ENCODE peak calls at places on chromosomes 4 and X, in eight cellular contexts. R is heart left ventricle, B is AG10803, E is kidney, N is mucosa of descending colon, U is fibroblast of villous mesenchyme, M is fibroblast of the aortic adventitia, F is K562. L is an unnamed sample.

GRCh38 chr4:64306255-64306565 is 103.0 kb downstream of the TECRL start:
- DNase-seq in E (no peak), B (no peak), R (no peak), F (no peak), N (no peak), M (no peak), U (no peak), L (no peak)

GRCh38 chrX:74420194-74421035 is 878 bp upstream of the SLC16A2 start:
- DNase-seq in U (peak; percentile 37), M (peak; percentile 78), F (no peak), B (peak; percentile 76), E (peak; percentile 90), R (peak; percentile 74), N (peak; percentile 64), L (peak; percentile 59)

GRCh38 chrX:54695231-54695630 is 102.8 kb downstream of the ITIH6 start:
- DNase-seq in B (no peak), N (no peak), E (no peak), M (peak; percentile 45), R (no peak), F (no peak), U (peak; percentile 12), L (peak; percentile 23)

GRCh38 chrX:64925480-64925879 is 50.8 kb downstream of the ZC4H2 start:
- DNase-seq in U (no peak), B (no peak), N (no peak), E (no peak), F (no peak), R (no peak), M (no peak), L (no peak)

GRCh38 chr4:99818661-99819060 is 2.0 kb downstream of the DAPP1 start:
- DNase-seq in R (no peak), N (no peak), M (no peak), B (no peak), U (no peak), E (no peak), F (no peak), L (no peak)

GRCh38 chr4:1988327-1988724 is 20.4 kb downstream of the NELFA start:
- DNase-seq in N (no peak), U (no peak), B (no peak), F (no peak), M (no peak), E (no peak), R (no peak), L (no peak)

GRCh38 chr4:73589261-73589847 is 30.9 kb downstream of the RASSF6 start:
- DNase-seq in M (peak; percentile 92), B (peak; percentile 81), E (no peak), N (no peak), F (no peak), R (no peak), U (peak; percentile 67), L (peak; percentile 92)

GRCh38 chr4:32569844-32570243 is 1849.7 kb downstream of the PCDH7 start:
- DNase-seq in F (no peak), B (no peak), E (no peak), R (no peak), U (no peak), N (no peak), M (no peak), L (no peak)

GRCh38 chr4:13641084-13641483 is 13.6 kb upstream of the BOD1L1 start:
- DNase-seq in F (no peak), E (no peak), N (no peak), U (no peak), M (no peak), R (no peak), B (no peak), L (no peak)

GRCh38 chrX:47634871-47635575 is 5.3 kb upstream of the CFP start:
- DNase-seq in B (no peak), E (no peak), M (no peak), N (no peak), F (no peak), U (no peak), R (no peak), L (no peak)

GRCh38 chr4:127832585-127832984 is 48.1 kb upstream of the PLK4 start:
- DNase-seq in N (no peak), B (no peak), E (no peak), U (no peak), M (no peak), R (no peak), F (no peak), L (no peak)

GRCh38 chr4:6239968-6240367 is 29.7 kb upstream of the WFS1 start:
- DNase-seq in U (no peak), R (no peak), B (no peak), M (no peak), F (no peak), N (no peak), E (peak; percentile 27), L (no peak)

GRCh38 chrX:23369037-23369436 is 34.4 kb downstream of the PTCHD1 start:
- DNase-seq in B (no peak), M (no peak), E (no peak), N (no peak), F (no peak), U (no peak), R (no peak), L (no peak)

GRCh38 chr4:7266525-7267292 is 74.4 kb downstream of the SORCS2 start:
- DNase-seq in N (no peak), B (peak; percentile 91), R (no peak), U (peak; percentile 40), E (no peak), M (peak; percentile 56), F (no peak), L (peak; percentile 92)
- H3K4me3 ChIP-seq in N (no peak overlapping the region), B (no peak overlapping the region), R (no peak overlapping the region), U (no peak overlapping the region), E (no peak overlapping the region), M (no peak overlapping the region), F (no peak overlapping the region), L (no peak overlapping the region)

GRCh38 chrX:40543661-40544328 is 37.0 kb upstream of the ATP6AP2 start:
- DNase-seq in M (peak; percentile 70), E (no peak), B (peak; percentile 43), U (peak; percentile 68), F (peak; percentile 22), R (no peak), N (no peak), L (peak; percentile 60)

GRCh38 chrX:40539214-40540142 is 41.3 kb upstream of the ATP6AP2 start:
- DNase-seq in R (peak; percentile 20), M (peak; percentile 52), B (peak; percentile 81), N (peak; percentile 41), U (peak; percentile 70), F (peak; percentile 64), E (peak; percentile 79), L (peak; percentile 73)

GRCh38 chrX:40544343-40545250 is 36.2 kb upstream of the ATP6AP2 start:
- DNase-seq in U (no peak), E (no peak), R (no peak), B (no peak), M (peak; percentile 16), N (no peak), F (peak; percentile 86), L (peak; percentile 35)

GRCh38 chrX:40542972-40543371 is 37.8 kb upstream of the ATP6AP2 start:
- DNase-seq in E (no peak), B (no peak), F (no peak), M (no peak), U (no peak), N (no peak), R (no peak), L (no peak)

DNA sequence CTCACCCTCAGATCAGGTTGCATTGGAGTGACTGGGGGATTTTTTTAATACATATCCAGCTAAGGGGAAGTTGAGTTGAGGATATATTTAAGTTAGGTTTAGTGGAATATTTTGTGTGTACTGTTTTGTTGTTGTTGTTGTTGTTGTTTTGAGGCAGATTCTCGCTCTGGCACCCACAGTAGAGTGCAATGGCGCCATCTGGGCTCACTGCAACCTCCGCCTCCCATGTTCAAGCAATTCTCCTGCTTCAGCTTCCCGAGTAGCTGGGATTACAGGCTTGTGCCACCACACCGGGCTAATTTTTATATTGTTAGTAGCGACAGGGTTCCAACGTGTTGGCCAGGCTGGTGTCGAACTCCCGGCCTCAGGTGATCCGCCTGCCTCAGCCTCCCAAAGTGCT is 38.6 kb upstream of the ATP6AP2 start:
- DNase-seq in E (no peak), U (no peak), F (no peak), R (no peak), N (no peak), M (no peak), B (no peak), L (no peak)
- TF ChIP-seq CTCF in E (no peak), U (no peak), F (no peak), R (no peak), N (no peak), M (no peak), B (no peak), L (no peak)

GRCh38 chrX:1485033-1485432 is 32.3 kb upstream of the ASMTL start:
- DNase-seq in R (no peak), M (no peak), N (no peak), B (no peak), E (no peak), F (no peak), U (no peak), L (no peak)

GRCh38 chrX:1483843-1484637 is 31.3 kb upstream of the ASMTL start:
- DNase-seq in F (no peak), M (no peak), R (no peak), U (no peak), E (no peak), B (no peak), N (no peak), L (no peak)

GRCh38 chrX:1484638-1485019 is 31.9 kb upstream of the ASMTL start:
- DNase-seq in E (no peak), F (no peak), N (no peak), R (no peak), B (no peak), M (no peak), U (no peak), L (no peak)

GRCh38 chrX:1480082-1480785 is 27.5 kb upstream of the ASMTL start:
- DNase-seq in R (no peak), U (no peak), M (no peak), E (no peak), F (no peak), B (no peak), N (no peak), L (no peak)

DNA sequence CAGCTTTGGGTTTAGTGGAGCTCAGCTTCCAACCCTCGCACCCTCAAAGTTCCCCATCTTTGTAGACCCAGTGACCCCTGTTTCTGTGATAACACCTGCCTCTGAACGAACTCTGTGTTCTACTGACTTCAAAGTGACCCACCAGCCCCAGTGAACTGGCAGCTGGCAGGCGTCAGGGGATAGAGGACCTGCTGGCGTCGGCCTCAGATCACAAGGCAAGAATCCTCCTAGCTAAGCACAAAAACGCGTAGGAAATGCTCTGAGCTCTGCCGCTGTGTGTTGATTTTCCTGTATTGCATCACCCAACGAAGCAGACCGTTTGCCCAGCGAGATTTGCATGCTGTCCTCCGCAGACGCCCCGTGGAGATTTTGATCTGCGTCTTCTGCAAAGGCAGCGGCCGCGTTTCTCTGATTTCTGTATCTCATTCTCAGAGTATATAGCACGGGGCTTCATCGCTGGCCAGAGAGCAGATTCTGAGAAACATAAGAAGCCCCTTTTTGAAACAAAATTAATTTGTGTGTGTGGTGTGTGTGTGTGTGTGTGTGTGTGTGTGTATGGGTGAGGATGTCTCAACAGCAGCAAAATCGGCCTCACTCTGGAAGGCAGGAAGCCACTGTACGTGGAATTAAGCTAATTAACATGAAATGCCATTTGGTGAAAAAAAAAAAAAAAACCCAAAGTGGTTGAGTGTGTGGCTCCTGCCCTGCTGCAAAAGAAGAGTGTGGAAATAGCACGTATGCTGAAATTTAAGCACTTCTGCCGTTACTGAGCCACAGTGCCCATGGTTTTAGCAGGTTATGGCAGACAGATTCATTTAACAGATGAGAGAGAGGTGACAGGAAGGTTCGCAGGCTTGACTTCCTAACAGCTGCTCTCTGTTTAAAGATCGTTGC is 29.2 kb upstream of the ASMTL start:
- DNase-seq in F (peak; percentile 48), N (peak; percentile 51), R (peak; percentile 68), M (peak; percentile 84), E (peak; percentile 84), U (peak; percentile 87), B (peak; percentile 89), L (peak; percentile 49)
- H3K4me3 ChIP-seq in F (no peak overlapping the region), N (no peak overlapping the region), R (no peak overlapping the region), M (no peak overlapping the region), E (peak overlapping the region; percentile 14), U (peak overlapping the region; percentile 35), B (peak overlapping the region; percentile 39), L (no peak overlapping the region)

GRCh38 chrX:153689654-153690465 is 2.1 kb downstream of the SLC6A8 start:
- DNase-seq in U (no peak), R (no peak), M (no peak), F (peak; percentile 69), E (peak; percentile 61), B (no peak), N (no peak), L (no peak)
- TF ChIP-seq CTCF in U (no peak), R (no peak), M (peak; percentile 7), F (peak; percentile 35), E (no peak), B (no peak), N (no peak), L (peak; percentile 2)

L was measured in fibroblast of mammary gland.